ENCODE peak calls at places on chromosomes 5 and 9, in six cellular contexts. Q, S, L, V, J and O are unnamed samples.

GRCh38 chr9:135993409-135993742 is 32.2 kb upstream of the UBAC1 start:
- DNase-seq in Q (no peak), S (no peak), L (no peak), V (no peak), J (no peak), O (no peak)

GRCh38 chr5:125410501-125411162 is 664.2 kb upstream of the ZNF608 start:
- DNase-seq in Q (no peak), S (no peak), L (no peak), V (peak), J (peak), O (no peak)

GRCh38 chr5:16656561-16657191 is 39.9 kb upstream of the RETREG1 start:
- DNase-seq in Q (no peak), S (no peak), L (no peak), V (peak), J (no peak), O (peak)

GRCh38 chr9:134592018-134592818 is 49.4 kb upstream of the COL5A1 start:
- DNase-seq in Q (no peak), S (no peak), L (no peak), V (peak), J (no peak), O (peak)

GRCh38 chr9:88725300-88726024 is 190.5 kb downstream of the NXNL2 start:
- DNase-seq in Q (peak), S (no peak), L (no peak), V (no peak), J (no peak), O (no peak)

GRCh38 chr9:100397867-100398266 is 29.1 kb upstream of the MSANTD3 start:
- DNase-seq in Q (no peak), S (no peak), L (no peak), V (no peak), J (no peak), O (no peak)

GRCh38 chr9:35831040-35831439 is 2.0 kb downstream of the TMEM8B start:
- DNase-seq in Q (no peak), S (no peak), L (no peak), V (no peak), J (no peak), O (no peak)

GRCh38 chr5:178057839-178058238 is 55.5 kb upstream of the N4BP3 start:
- DNase-seq in Q (no peak), S (no peak), L (no peak), V (no peak), J (no peak), O (no peak)

GRCh38 chr5:100643473-100643872 is 108.3 kb downstream of the FAM174A start:
- DNase-seq in Q (no peak), S (no peak), L (no peak), V (peak), J (no peak), O (no peak)

GRCh38 chr5:2740849-2741555 is 10.5 kb downstream of the IRX2 start:
- DNase-seq in Q (peak), S (no peak), L (no peak), V (no peak), J (no peak), O (no peak)

GRCh38 chr5:39209924-39210323 is 9.4 kb downstream of the FYB1 start:
- DNase-seq in Q (no peak), S (peak), L (no peak), V (no peak), J (no peak), O (no peak)

GRCh38 chr5:132860742-132861141 is 5.5 kb downstream of the GDF9 start:
- DNase-seq in Q (no peak), S (no peak), L (no peak), V (no peak), J (no peak), O (no peak)

GRCh38 chr9:120924698-120925534 is 1.7 kb downstream of the TRAF1 start:
- DNase-seq in Q (no peak), S (no peak), L (no peak), V (no peak), J (no peak), O (no peak)